ENCODE peak calls at places on chromosomes 16 and 17, in ten cellular contexts. F, G, P, M, S, U, W, J, A and R are unnamed samples.

GRCh38 chr17:81399481-81400153 is 4.4 kb downstream of the BAHCC1 start:
- DNase-seq in U (no peak), G (no peak), W (no peak), J (no peak), A (no peak), S (no peak), P (peak; percentile 77), F (no peak), M (no peak), R (no peak)

GRCh38 chr17:71441098-71441497 is 679.7 kb upstream of the SOX9 start:
- DNase-seq in F (peak; percentile 69), P (no peak), G (peak; percentile 57), U (no peak), S (no peak), J (no peak), A (no peak), W (no peak), M (no peak), R (no peak)

GRCh38 chr17:45052052-45052772 is 780 bp upstream of the DCAKD start:
- DNase-seq in W (peak; percentile 29), G (peak; percentile 42), J (no peak), M (no peak), U (peak; percentile 62), S (no peak), A (peak; percentile 52), P (no peak), F (peak; percentile 36), R (peak; percentile 32)

GRCh38 chr16:16930309-16931000 is 540.3 kb downstream of the XYLT1 start:
- DNase-seq in A (no peak), J (no peak), M (no peak), U (no peak), P (no peak), G (no peak), F (no peak), W (no peak), S (no peak), R (no peak)

GRCh38 chr17:5097101-5097834 is 14.4 kb downstream of the ZNF232 start:
- DNase-seq in P (no peak), M (no peak), S (no peak), A (peak; percentile 72), G (no peak), U (peak; percentile 73), F (no peak), J (peak; percentile 83), W (no peak), R (peak; percentile 16)

GRCh38 chr16:24839347-24839972 is 6.3 kb upstream of the SLC5A11 start:
- DNase-seq in M (no peak), F (no peak), W (no peak), U (no peak), J (no peak), G (no peak), S (no peak), P (no peak), A (no peak), R (no peak)

GRCh38 chr17:9072626-9073339 is 51.5 kb downstream of the NTN1 start:
- DNase-seq in S (no peak), P (no peak), A (peak; percentile 64), W (no peak), M (no peak), U (peak; percentile 49), G (peak; percentile 27), J (peak; percentile 82), F (peak; percentile 24), R (no peak)

GRCh38 chr16:28182183-28182582 is 29.6 kb downstream of the XPO6 start:
- DNase-seq in M (no peak), P (no peak), J (no peak), W (no peak), A (no peak), U (no peak), F (peak; percentile 41), S (no peak), G (no peak), R (no peak)

GRCh38 chr17:48426019-48426418 is 4.0 kb downstream of the SKAP1 start:
- DNase-seq in U (no peak), S (no peak), F (no peak), J (no peak), G (no peak), P (no peak), W (no peak), A (no peak), M (no peak), R (no peak)

GRCh38 chr16:47726031-47726675 is 265.0 kb downstream of the PHKB start:
- DNase-seq in W (no peak), F (no peak), G (peak; percentile 64), A (no peak), S (no peak), P (no peak), U (no peak), M (no peak), J (no peak), R (no peak)

GRCh38 chr16:68993885-68994284 is 111.6 kb upstream of the HAS3 start:
- DNase-seq in G (peak; percentile 79), U (no peak), A (no peak), S (no peak), F (peak; percentile 67), M (no peak), J (no peak), P (no peak), W (no peak), R (no peak)

GRCh38 chr16:13959626-13960025 is 39.7 kb downstream of the ERCC4 start:
- DNase-seq in A (no peak), S (no peak), P (no peak), G (no peak), W (no peak), U (no peak), J (no peak), F (no peak), M (no peak), R (no peak)

GRCh38 chr17:37392024-37392590 is 14.5 kb downstream of the ACACA start:
- DNase-seq in F (peak; percentile 44), J (no peak), M (no peak), U (no peak), G (peak; percentile 83), W (no peak), P (peak; percentile 50), S (no peak), A (no peak), R (no peak)